ENCODE peak calls at places on chromosomes 3 and 15, in nine cellular contexts. U is CD8-positive, alpha-beta T cell; R is heart left ventricle; K is prostate gland; Q is fibroblast of the aortic adventitia; A is ovary; H is tibial nerve; N is esophagus muscularis mucosa; Y is neuronal stem cell. X is an unnamed sample.
A peak's percentile ranks its signal among the peaks of the same experiment; 100 is the strongest.

GRCh38 chr3:38039101-38039898 is at the start of gene DLEC1:
- DNase-seq in R (peak; percentile 72), K (peak; percentile 59), Q (peak; percentile 32), A (peak; percentile 71), H (no peak), U (peak; percentile 86), Y (peak; percentile 64), N (peak; percentile 89), X (peak; percentile 72)

GRCh38 chr15:72146221-72146620 is 28.0 kb downstream of the SENP8 start:
- DNase-seq in Y (no peak), Q (no peak), A (no peak), N (no peak), R (no peak), H (no peak), U (no peak), K (no peak), X (no peak)

GRCh38 chr15:69926011-69926410 is 171.7 kb downstream of the TLE3 start:
- DNase-seq in A (no peak), R (no peak), Q (no peak), U (no peak), H (no peak), K (no peak), N (peak; percentile 19), Y (no peak), X (peak; percentile 9)

GRCh38 chr3:171972965-171973364 is 66.4 kb upstream of the FNDC3B start:
- DNase-seq in R (no peak), N (no peak), H (peak; percentile 40), K (no peak), Y (no peak), A (peak; percentile 73), Q (peak; percentile 74), U (no peak), X (peak; percentile 73)

GRCh38 chr3:69391554-69391953 is 5.7 kb upstream of the FRMD4B start:
- DNase-seq in Q (no peak), U (no peak), N (no peak), Y (no peak), K (no peak), R (no peak), A (no peak), H (no peak), X (no peak)

GRCh38 chr3:32224047-32224446 is 14.4 kb upstream of the CMTM8 start:
- DNase-seq in K (no peak), Y (no peak), N (no peak), Q (no peak), U (no peak), H (no peak), A (no peak), R (no peak), X (no peak)

GRCh38 chr15:78004919-78005634 is 72.4 kb downstream of the TBC1D2B start:
- DNase-seq in Y (no peak), R (peak; percentile 93), U (no peak), K (peak; percentile 87), H (peak; percentile 68), Q (peak; percentile 85), N (no peak), A (peak; percentile 85), X (peak; percentile 91)

GRCh38 chr3:177050466-177051237 is 146.6 kb downstream of the TBL1XR1 start:
- DNase-seq in R (no peak), Q (peak; percentile 78), K (no peak), N (no peak), U (no peak), Y (no peak), A (no peak), H (no peak), X (peak; percentile 74)

GRCh38 chr3:187064210-187065115 is 74.8 kb downstream of the RPL39L start:
- DNase-seq in K (peak; percentile 59), Q (peak; percentile 44), R (no peak), U (no peak), N (peak; percentile 45), H (no peak), A (no peak), Y (no peak), X (peak; percentile 53)

GRCh38 chr3:3200632-3201212 is 21.2 kb upstream of the CRBN start:
- DNase-seq in Q (peak; percentile 71), H (peak; percentile 14), K (peak; percentile 37), U (peak; percentile 24), N (no peak), A (peak; percentile 40), R (peak; percentile 36), Y (peak; percentile 58), X (peak; percentile 77)

GRCh38 chr3:196643201-196643749 is 3.8 kb downstream of the NRROS start:
- DNase-seq in H (no peak), U (peak; percentile 44), R (no peak), A (no peak), K (no peak), Y (no peak), N (no peak), Q (no peak), X (no peak)

GRCh38 chr3:116740293-116740692 is 30.7 kb downstream of the TUSC7 start:
- DNase-seq in Y (no peak), U (no peak), Q (no peak), K (no peak), R (no peak), H (no peak), A (no peak), N (no peak), X (no peak)

GRCh38 chr15:70318594-70318993 is 220.9 kb upstream of the TLE3 start:
- DNase-seq in N (no peak), U (no peak), K (no peak), Q (no peak), H (no peak), R (no peak), Y (no peak), A (no peak), X (no peak)

GRCh38 chr3:196740476-196741400 is 1.1 kb downstream of the PAK2 start:
- DNase-seq in R (no peak), N (peak; percentile 92), H (no peak), Y (peak; percentile 43), A (peak; percentile 31), Q (peak; percentile 62), K (peak; percentile 15), U (peak; percentile 28), X (peak; percentile 70)

GRCh38 chr3:15331606-15332404 is 581 bp downstream of the SH3BP5 start:
- DNase-seq in R (peak; percentile 37), A (peak; percentile 63), N (no peak), K (no peak), U (peak; percentile 41), H (no peak), Q (peak; percentile 51), Y (no peak), X (no peak)

GRCh38 chr3:36709281-36709680 is 55.1 kb downstream of the DCLK3 start:
- DNase-seq in Q (no peak), A (no peak), H (no peak), Y (no peak), N (peak; percentile 75), K (no peak), R (no peak), U (no peak), X (no peak)
- H3K4me3 ChIP-seq in Q (no peak overlapping the region), A (no peak overlapping the region), H (no peak overlapping the region), Y (no peak overlapping the region), N (no peak overlapping the region), K (no peak overlapping the region), R (no peak overlapping the region), U (no peak overlapping the region), X (no peak overlapping the region)

GRCh38 chr3:12660196-12660595 is 3.7 kb downstream of the RAF1 start:
- DNase-seq in U (no peak), Y (no peak), R (no peak), H (no peak), K (no peak), Q (no peak), A (no peak), N (no peak), X (no peak)
- H3K4me3 ChIP-seq in U (no peak overlapping the region), Y (no peak overlapping the region), R (no peak overlapping the region), H (no peak overlapping the region), K (no peak overlapping the region), Q (no peak overlapping the region), A (no peak overlapping the region), N (no peak overlapping the region), X (no peak overlapping the region)

GRCh38 chr3:141402476-141403171 is 34.3 kb downstream of the ZBTB38 start:
- DNase-seq in U (peak; percentile 51), Y (peak; percentile 55), K (peak; percentile 75), H (peak; percentile 54), N (no peak), A (peak; percentile 72), R (peak; percentile 88), Q (peak; percentile 84), X (peak; percentile 75)

GRCh38 chr3:141405025-141405424 is 36.7 kb downstream of the ZBTB38 start:
- DNase-seq in H (no peak), N (no peak), Q (peak; percentile 72), Y (no peak), R (no peak), K (no peak), A (no peak), U (no peak), X (no peak)

GRCh38 chr3:141401584-141402475 is 33.5 kb downstream of the ZBTB38 start:
- DNase-seq in N (no peak), A (peak; percentile 56), Q (peak; percentile 48), H (no peak), Y (no peak), R (peak; percentile 61), U (peak; percentile 50), K (no peak), X (no peak)

GRCh38 chr3:141405581-141405980 is 37.3 kb downstream of the ZBTB38 start:
- DNase-seq in U (no peak), Q (peak; percentile 55), H (no peak), R (no peak), K (no peak), N (no peak), Y (no peak), A (no peak), X (no peak)

GRCh38 chr3:141403576-141403975 is 35.3 kb downstream of the ZBTB38 start:
- DNase-seq in N (no peak), R (no peak), Q (peak; percentile 34), A (no peak), K (no peak), Y (no peak), U (no peak), H (no peak), X (no peak)
- H3K4me3 ChIP-seq in N (peak overlapping the region; percentile 86), R (peak overlapping the region; percentile 82), Q (peak overlapping the region; percentile 70), A (peak overlapping the region; percentile 65), K (peak overlapping the region; percentile 83), Y (no peak overlapping the region), U (peak overlapping the region; percentile 70), H (no peak overlapping the region), X (no peak overlapping the region)

GRCh38 chr15:87873501-87873900 is 383.0 kb downstream of the NTRK3 start:
- DNase-seq in N (no peak), K (no peak), Q (no peak), H (no peak), Y (no peak), R (no peak), U (no peak), A (no peak), X (peak; percentile 56)

GRCh38 chr15:87866961-87867360 is 389.6 kb downstream of the NTRK3 start:
- DNase-seq in U (no peak), K (no peak), Y (no peak), A (no peak), Q (no peak), R (no peak), H (no peak), N (no peak), X (no peak)

GRCh38 chr15:87874896-87875661 is 381.5 kb downstream of the NTRK3 start:
- DNase-seq in N (no peak), H (no peak), U (no peak), Y (peak; percentile 41), K (no peak), Q (peak; percentile 13), A (no peak), R (no peak), X (peak; percentile 50)

GRCh38 chr15:87871738-87872315 is 384.7 kb downstream of the NTRK3 start:
- DNase-seq in H (no peak), A (no peak), R (no peak), Q (peak; percentile 59), Y (no peak), U (no peak), K (no peak), N (no peak), X (peak; percentile 12)

GRCh38 chr15:87871130-87871737 is 385.3 kb downstream of the NTRK3 start:
- DNase-seq in U (no peak), Q (peak; percentile 59), N (no peak), Y (no peak), R (no peak), K (no peak), A (no peak), H (no peak), X (no peak)
- H3K4me3 ChIP-seq in U (no peak overlapping the region), Q (no peak overlapping the region), N (no peak overlapping the region), Y (no peak overlapping the region), R (no peak overlapping the region), K (no peak overlapping the region), A (no peak overlapping the region), H (no peak overlapping the region), X (no peak overlapping the region)